ENCODE peak calls at places on chromosomes 13 and 19, in four cellular contexts. H is cardiac fibroblast, V is heart right ventricle, L is pancreas. P is an unnamed sample.

GRCh38 chr13:33207616-33207964 is 78.0 kb downstream of the STARD13 start:
- DNase-seq in V (peak), L (no peak), H (peak), P (peak)

GRCh38 chr13:43782686-43783085 is 4.1 kb downstream of the ENOX1 start:
- DNase-seq in V (no peak), L (no peak), H (no peak), P (no peak)

GRCh38 chr13:64782459-64782858 is 2447.7 kb downstream of the PCDH9 start:
- DNase-seq in V (no peak), H (no peak), L (no peak), P (no peak)

GRCh38 chr13:27770809-27771208 is 21.5 kb upstream of the GSX1 start:
- DNase-seq in V (no peak), H (peak), L (no peak), P (peak)

GRCh38 chr19:40358773-40359172 is 10.3 kb downstream of the PLD3 start:
- DNase-seq in L (no peak), H (no peak), V (no peak), P (no peak)

GRCh38 chr19:35856546-35857149 is at the start of gene KIRREL2:
- DNase-seq in H (no peak), V (no peak), L (peak), P (no peak)

GRCh38 chr19:16605552-16605951 is 22.5 kb downstream of the MED26 start:
- DNase-seq in H (no peak), L (no peak), V (no peak), P (peak)

GRCh38 chr19:54708781-54709180 is 15.5 kb upstream of the KIR3DL3 start:
- DNase-seq in H (no peak), V (no peak), L (no peak), P (no peak)

GRCh38 chr13:91126806-91127205 is 220.7 kb upstream of the MIR17HG start:
- DNase-seq in L (no peak), H (peak), V (no peak), P (no peak)

GRCh38 chr19:17402982-17403855 is 2.2 kb downstream of the BST2 start:
- DNase-seq in H (no peak), V (no peak), L (no peak), P (no peak)

GRCh38 chr13:36536546-36536945 is 104.3 kb downstream of the CCNA1 start:
- DNase-seq in V (no peak), H (no peak), L (no peak), P (peak)

GRCh38 chr13:109708014-109708617 is 78.3 kb downstream of the IRS2 start:
- DNase-seq in L (no peak), V (no peak), H (no peak), P (no peak)

GRCh38 chr19:37963190-37963947 is 56.4 kb downstream of the SIPA1L3 start:
- DNase-seq in H (peak), V (no peak), L (peak), P (peak)

GRCh38 chr19:4471400-4472173 is 510 bp upstream of the HDGFL2 start:
- DNase-seq in H (peak), L (peak), V (peak), P (peak)

GRCh38 chr19:11736696-11737095 is 2.0 kb downstream of the ZNF823 start:
- DNase-seq in V (peak), H (peak), L (no peak), P (peak)

GRCh38 chr19:44955500-44956439 is 590 bp downstream of the CLPTM1 start:
- DNase-seq in L (no peak), V (no peak), H (no peak), P (no peak)

GRCh38 chr19:41912899-41913475 is 15.3 kb downstream of the ERFL start:
- DNase-seq in H (no peak), L (no peak), V (no peak), P (no peak)

GRCh38 chr13:79455331-79455730 is 25.6 kb upstream of the NDFIP2 start:
- DNase-seq in H (no peak), V (no peak), L (no peak), P (peak)

GRCh38 chr19:18156841-18157464 is 4.0 kb downstream of the PIK3R2 start:
- DNase-seq in H (peak), V (peak), L (peak), P (peak)

GRCh38 chr19:51710163-51710562 is 13.6 kb downstream of the HAS1 start:
- DNase-seq in L (no peak), H (no peak), V (no peak), P (peak)

GRCh38 chr19:50415661-50416033 is 3.1 kb upstream of the SPIB start:
- DNase-seq in V (no peak), H (no peak), L (no peak), P (no peak)

GRCh38 chr13:99224019-99224418 is 23.4 kb downstream of the UBAC2 start:
- DNase-seq in L (no peak), H (no peak), V (no peak), P (no peak)

GRCh38 chr19:43774103-43774939 is 6.5 kb downstream of the KCNN4 start:
- DNase-seq in L (peak), V (peak), H (peak), P (peak)

GRCh38 chr19:57056972-57057371 is 62.8 kb upstream of the USP29 start:
- DNase-seq in L (no peak), H (peak), V (no peak), P (peak)

P was measured in LHCN-M2.